ENCODE peak calls at places on chromosome 1, in seven cellular contexts. One of them, this sample, is unnamed.

GRCh38 chr1:233614743-233615521 is 1.0 kb downstream of the KCNK1 start:
- DNase-seq in GM23248: peak
- DNase-seq in GM23338: peak
- DNase-seq in OCI-LY7: no peak
- DNase-seq in PC-3: peak
- DNase-seq in MM.1S: peak
- DNase-seq in neural progenitor cell: peak
- DNase-seq in this sample: peak

GRCh38 chr1:20732071-20732587 is 374 bp downstream of the SH2D5 start:
- DNase-seq in GM23248: peak
- DNase-seq in PC-3: peak
- DNase-seq in OCI-LY7: peak
- DNase-seq in neural progenitor cell: peak
- DNase-seq in GM23338: peak
- DNase-seq in MM.1S: peak
- DNase-seq in this sample: peak

GRCh38 chr1:109895720-109896504 is 14.7 kb upstream of the CSF1 start:
- DNase-seq in PC-3: peak
- DNase-seq in neural progenitor cell: no peak
- DNase-seq in OCI-LY7: no peak
- DNase-seq in GM23248: peak
- DNase-seq in MM.1S: no peak
- DNase-seq in GM23338: no peak
- DNase-seq in this sample: no peak

GRCh38 chr1:89516055-89516454 is 8.6 kb upstream of the LRRC8B start:
- DNase-seq in OCI-LY7: no peak
- DNase-seq in MM.1S: no peak
- DNase-seq in GM23338: no peak
- DNase-seq in GM23248: peak
- DNase-seq in PC-3: peak
- DNase-seq in neural progenitor cell: no peak
- DNase-seq in this sample: peak

GRCh38 chr1:27887215-27888035 is 15.1 kb downstream of the THEMIS2 start:
- DNase-seq in OCI-LY7: peak
- DNase-seq in MM.1S: no peak
- DNase-seq in neural progenitor cell: no peak
- DNase-seq in GM23338: no peak
- DNase-seq in PC-3: no peak
- DNase-seq in GM23248: no peak
- DNase-seq in this sample: no peak

GRCh38 chr1:89822109-89822962 is 1.5 kb downstream of the LRRC8D start:
- DNase-seq in PC-3: no peak
- DNase-seq in neural progenitor cell: peak
- DNase-seq in OCI-LY7: peak
- DNase-seq in GM23248: no peak
- DNase-seq in MM.1S: no peak
- DNase-seq in GM23338: peak
- DNase-seq in this sample: no peak

GRCh38 chr1:179779645-179780272 is 36.7 kb downstream of the FAM163A start:
- DNase-seq in OCI-LY7: no peak
- DNase-seq in neural progenitor cell: no peak
- DNase-seq in MM.1S: no peak
- DNase-seq in PC-3: peak
- DNase-seq in GM23248: peak
- DNase-seq in GM23338: no peak
- DNase-seq in this sample: no peak

GRCh38 chr1:229975047-229975446 is 92.0 kb upstream of the GALNT2 start:
- DNase-seq in OCI-LY7: no peak
- DNase-seq in PC-3: no peak
- DNase-seq in GM23248: no peak
- DNase-seq in neural progenitor cell: no peak
- DNase-seq in MM.1S: no peak
- DNase-seq in GM23338: no peak
- DNase-seq in this sample: no peak

GRCh38 chr1:241799414-241799813 is 48.6 kb upstream of the EXO1 start:
- DNase-seq in OCI-LY7: no peak
- DNase-seq in GM23248: peak
- DNase-seq in PC-3: no peak
- DNase-seq in GM23338: no peak
- DNase-seq in neural progenitor cell: no peak
- DNase-seq in MM.1S: no peak
- DNase-seq in this sample: no peak

GRCh38 chr1:222852326-222852725 is 37.5 kb downstream of the DISP1 start:
- DNase-seq in OCI-LY7: no peak
- DNase-seq in GM23338: no peak
- DNase-seq in PC-3: peak
- DNase-seq in GM23248: peak
- DNase-seq in neural progenitor cell: no peak
- DNase-seq in MM.1S: no peak
- DNase-seq in this sample: no peak

GRCh38 chr1:56911098-56911497 is 54.7 kb downstream of the C8B start:
- DNase-seq in GM23248: peak
- DNase-seq in PC-3: peak
- DNase-seq in neural progenitor cell: no peak
- DNase-seq in MM.1S: no peak
- DNase-seq in OCI-LY7: no peak
- DNase-seq in GM23338: no peak
- DNase-seq in this sample: peak

GRCh38 chr1:14110040-14110439 is 410.1 kb downstream of the PRDM2 start:
- DNase-seq in neural progenitor cell: no peak
- DNase-seq in MM.1S: no peak
- DNase-seq in GM23248: no peak
- DNase-seq in PC-3: no peak
- DNase-seq in OCI-LY7: no peak
- DNase-seq in GM23338: no peak
- DNase-seq in this sample: no peak

GRCh38 chr1:21672478-21673276 is 3.5 kb upstream of the RAP1GAP start:
- DNase-seq in OCI-LY7: no peak
- DNase-seq in GM23338: no peak
- DNase-seq in neural progenitor cell: no peak
- DNase-seq in GM23248: peak
- DNase-seq in PC-3: no peak
- DNase-seq in MM.1S: no peak
- DNase-seq in this sample: no peak

GRCh38 chr1:220594356-220594755 is 66.4 kb downstream of the MARK1 start:
- DNase-seq in MM.1S: no peak
- DNase-seq in PC-3: peak
- DNase-seq in OCI-LY7: no peak
- DNase-seq in GM23338: no peak
- DNase-seq in GM23248: no peak
- DNase-seq in neural progenitor cell: no peak
- DNase-seq in this sample: no peak

GRCh38 chr1:151829352-151830046 is 2.1 kb downstream of the RORC start:
- DNase-seq in neural progenitor cell: no peak
- DNase-seq in OCI-LY7: no peak
- DNase-seq in GM23338: no peak
- DNase-seq in GM23248: no peak
- DNase-seq in PC-3: no peak
- DNase-seq in MM.1S: no peak
- DNase-seq in this sample: no peak

GRCh38 chr1:115977481-115978258 is 1.4 kb downstream of the SLC22A15 start:
- DNase-seq in neural progenitor cell: no peak
- DNase-seq in GM23338: peak
- DNase-seq in OCI-LY7: no peak
- DNase-seq in GM23248: peak
- DNase-seq in PC-3: peak
- DNase-seq in MM.1S: no peak
- DNase-seq in this sample: peak

GRCh38 chr1:46724991-46725735 is 6.2 kb upstream of the EFCAB14 start:
- DNase-seq in OCI-LY7: peak
- DNase-seq in GM23248: peak
- DNase-seq in MM.1S: peak
- DNase-seq in neural progenitor cell: peak
- DNase-seq in GM23338: peak
- DNase-seq in PC-3: peak
- DNase-seq in this sample: peak

GRCh38 chr1:204623365-204623893 is 62.1 kb downstream of the LRRN2 start:
- DNase-seq in MM.1S: no peak
- DNase-seq in GM23338: no peak
- DNase-seq in neural progenitor cell: peak
- DNase-seq in PC-3: peak
- DNase-seq in OCI-LY7: no peak
- DNase-seq in GM23248: peak
- DNase-seq in this sample: peak

GRCh38 chr1:196466656-196467055 is 141.6 kb downstream of the KCNT2 start:
- DNase-seq in GM23338: no peak
- DNase-seq in OCI-LY7: no peak
- DNase-seq in MM.1S: no peak
- DNase-seq in neural progenitor cell: no peak
- DNase-seq in PC-3: peak
- DNase-seq in GM23248: peak
- DNase-seq in this sample: no peak

GRCh38 chr1:159854101-159854692 is 8.3 kb downstream of the VSIG8 start:
- DNase-seq in GM23338: peak
- DNase-seq in PC-3: peak
- DNase-seq in GM23248: peak
- DNase-seq in OCI-LY7: no peak
- DNase-seq in MM.1S: no peak
- DNase-seq in neural progenitor cell: peak
- DNase-seq in this sample: peak

DNA sequence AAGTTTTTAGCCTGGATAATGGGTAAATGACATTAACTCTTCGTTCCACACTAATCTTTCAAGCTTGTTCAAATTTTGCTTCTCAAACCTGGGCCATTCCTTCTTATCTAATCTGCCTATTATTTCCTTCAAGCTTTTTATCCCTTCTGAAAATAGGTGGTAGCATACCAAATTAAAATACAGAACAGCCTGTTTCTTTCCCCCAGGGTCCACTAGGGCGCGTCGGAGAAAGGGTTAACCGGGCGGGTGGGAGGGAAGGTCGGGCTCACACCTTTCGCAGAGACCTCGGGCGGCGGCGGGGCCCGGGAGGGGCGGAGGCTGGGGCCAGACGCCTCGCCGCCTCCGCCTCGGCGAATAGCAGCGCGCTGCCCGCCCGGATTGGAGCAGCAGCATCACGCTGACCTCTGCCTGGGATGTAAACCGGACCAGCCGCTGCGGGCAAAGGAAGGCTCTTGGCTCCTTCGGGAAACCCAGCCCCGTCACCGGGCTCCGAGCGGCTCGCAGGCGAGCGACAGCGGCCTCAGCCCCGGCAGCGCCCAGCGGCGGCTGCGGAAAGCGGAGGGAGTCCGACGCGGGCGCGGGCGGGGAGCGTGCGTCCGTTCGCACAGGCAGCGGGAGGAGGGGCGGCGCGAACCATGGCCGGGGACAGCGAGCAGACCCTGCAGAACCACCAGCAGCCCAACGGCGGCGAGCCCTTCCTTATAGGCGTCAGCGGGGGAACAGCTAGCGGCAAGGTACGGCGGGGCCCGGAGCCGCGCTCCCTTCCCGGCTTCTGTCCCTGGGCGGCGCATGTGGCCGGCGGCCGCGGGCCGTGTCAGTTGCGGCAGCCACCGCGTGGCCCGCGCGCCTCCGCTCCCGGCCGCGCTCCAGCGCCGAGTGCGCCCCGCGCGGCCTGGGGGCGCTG is at the start of gene UCK2:
- DNase-seq in OCI-LY7: peak
- DNase-seq in neural progenitor cell: peak
- DNase-seq in GM23248: peak
- DNase-seq in PC-3: peak
- DNase-seq in GM23338: peak
- DNase-seq in MM.1S: peak
- DNase-seq in this sample: peak
- TF ChIP-seq EZH2phosphoT487 in OCI-LY7: no peak
- TF ChIP-seq EZH2phosphoT487 in neural progenitor cell: no peak
- TF ChIP-seq EZH2phosphoT487 in GM23248: no peak
- TF ChIP-seq EZH2phosphoT487 in PC-3: no peak
- TF ChIP-seq EZH2phosphoT487 in GM23338: no peak
- TF ChIP-seq EZH2phosphoT487 in MM.1S: no peak
- TF ChIP-seq EZH2phosphoT487 in this sample: no peak

GRCh38 chr1:75264112-75264511 is 129.9 kb downstream of the LHX8 start:
- DNase-seq in MM.1S: no peak
- DNase-seq in GM23248: no peak
- DNase-seq in OCI-LY7: no peak
- DNase-seq in PC-3: no peak
- DNase-seq in neural progenitor cell: no peak
- DNase-seq in GM23338: no peak
- DNase-seq in this sample: no peak
- H3K4me2 ChIP-seq in MM.1S: no peak
- H3K4me2 ChIP-seq in GM23248: no peak
- H3K4me2 ChIP-seq in OCI-LY7: no peak
- H3K4me2 ChIP-seq in PC-3: no peak
- H3K4me2 ChIP-seq in neural progenitor cell: no peak
- H3K4me2 ChIP-seq in GM23338: no peak
- H3K4me2 ChIP-seq in this sample: no peak

GRCh38 chr1:202664083-202664482 is 46.2 kb downstream of the SYT2 start:
- DNase-seq in neural progenitor cell: no peak
- DNase-seq in OCI-LY7: no peak
- DNase-seq in PC-3: peak
- DNase-seq in GM23248: peak
- DNase-seq in GM23338: no peak
- DNase-seq in MM.1S: no peak
- DNase-seq in this sample: no peak

GRCh38 chr1:202662081-202662480 is 48.2 kb downstream of the SYT2 start:
- DNase-seq in neural progenitor cell: no peak
- DNase-seq in GM23248: no peak
- DNase-seq in OCI-LY7: no peak
- DNase-seq in GM23338: no peak
- DNase-seq in PC-3: no peak
- DNase-seq in MM.1S: no peak
- DNase-seq in this sample: no peak

GRCh38 chr1:202661136-202661845 is 49.0 kb downstream of the SYT2 start:
- DNase-seq in PC-3: peak
- DNase-seq in OCI-LY7: peak
- DNase-seq in MM.1S: peak
- DNase-seq in neural progenitor cell: no peak
- DNase-seq in GM23248: peak
- DNase-seq in GM23338: peak
- DNase-seq in this sample: no peak

GRCh38 chr1:202665417-202665816 is 44.8 kb downstream of the SYT2 start:
- DNase-seq in OCI-LY7: no peak
- DNase-seq in GM23248: no peak
- DNase-seq in neural progenitor cell: no peak
- DNase-seq in PC-3: no peak
- DNase-seq in GM23338: no peak
- DNase-seq in MM.1S: no peak
- DNase-seq in this sample: no peak

DNA sequence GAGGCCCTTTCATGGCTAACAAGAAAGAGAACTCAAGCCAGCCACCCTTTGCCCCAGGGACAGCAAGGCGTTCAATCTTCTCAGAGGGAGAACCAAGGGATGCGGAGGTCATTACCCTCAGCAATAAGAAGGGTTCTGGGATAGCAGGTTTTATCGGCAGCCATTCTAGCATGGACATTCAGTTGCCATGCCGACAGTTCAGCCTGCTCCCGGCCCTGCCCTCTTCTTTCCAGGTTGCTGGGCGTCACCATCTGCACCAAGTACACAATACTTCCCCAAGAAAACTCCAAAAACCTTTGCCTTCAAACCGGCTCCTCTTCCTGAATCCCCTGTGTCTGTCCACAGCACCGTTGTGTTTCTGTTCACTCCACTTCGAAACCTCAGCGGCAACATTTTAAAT is 47.1 kb downstream of the SYT2 start:
- DNase-seq in OCI-LY7: no peak
- DNase-seq in PC-3: no peak
- DNase-seq in GM23338: no peak
- DNase-seq in neural progenitor cell: no peak
- DNase-seq in MM.1S: no peak
- DNase-seq in GM23248: no peak
- DNase-seq in this sample: no peak
- TF ChIP-seq EZH2phosphoT487 in OCI-LY7: no peak
- TF ChIP-seq EZH2phosphoT487 in PC-3: no peak
- TF ChIP-seq EZH2phosphoT487 in GM23338: no peak
- TF ChIP-seq EZH2phosphoT487 in neural progenitor cell: no peak
- TF ChIP-seq EZH2phosphoT487 in MM.1S: no peak
- TF ChIP-seq EZH2phosphoT487 in GM23248: no peak
- TF ChIP-seq EZH2phosphoT487 in this sample: no peak

GRCh38 chr1:214588963-214589597 is 13.9 kb upstream of the CENPF start:
- DNase-seq in neural progenitor cell: no peak
- DNase-seq in OCI-LY7: no peak
- DNase-seq in PC-3: no peak
- DNase-seq in GM23248: no peak
- DNase-seq in GM23338: no peak
- DNase-seq in MM.1S: no peak
- DNase-seq in this sample: no peak
- H3K4me2 ChIP-seq in neural progenitor cell: no peak
- H3K4me2 ChIP-seq in OCI-LY7: no peak
- H3K4me2 ChIP-seq in PC-3: no peak
- H3K4me2 ChIP-seq in GM23248: no peak
- H3K4me2 ChIP-seq in GM23338: no peak
- H3K4me2 ChIP-seq in MM.1S: no peak
- H3K4me2 ChIP-seq in this sample: no peak

This sample was measured in hepatocyte.